ENCODE peak calls at places on chromosomes 7 and 10, in eight cellular contexts. One of them, this sample, is unnamed.

GRCh38 chr10:22821501-22821900 is 106.4 kb upstream of the ARMC3 start:
- DNase-seq in stimulated activated CD4-positive, alpha-beta T cell treated with anti-CD3 and anti-CD28 coated beads, Interleukin-15, amount 100 ng/mL, for 24 hours: no peak
- DNase-seq in effector memory CD8-positive, alpha-beta T cell: no peak
- DNase-seq in lower lobe of right lung: no peak
- DNase-seq in mucosa of gallbladder: no peak
- DNase-seq in sciatic nerve: no peak
- DNase-seq in germinal center: no peak
- DNase-seq in H4: peak
- DNase-seq in this sample: no peak

GRCh38 chr7:271266-272107 is 18.5 kb upstream of the FOXL3 start:
- DNase-seq in stimulated activated CD4-positive, alpha-beta T cell treated with anti-CD3 and anti-CD28 coated beads, Interleukin-15, amount 100 ng/mL, for 24 hours: no peak
- DNase-seq in effector memory CD8-positive, alpha-beta T cell: no peak
- DNase-seq in lower lobe of right lung: peak
- DNase-seq in mucosa of gallbladder: no peak
- DNase-seq in sciatic nerve: no peak
- DNase-seq in germinal center: no peak
- DNase-seq in H4: no peak
- DNase-seq in this sample: no peak

GRCh38 chr7:155818820-155819168 is 6.5 kb upstream of the SHH start:
- DNase-seq in stimulated activated CD4-positive, alpha-beta T cell treated with anti-CD3 and anti-CD28 coated beads, Interleukin-15, amount 100 ng/mL, for 24 hours: no peak
- DNase-seq in effector memory CD8-positive, alpha-beta T cell: no peak
- DNase-seq in lower lobe of right lung: no peak
- DNase-seq in mucosa of gallbladder: no peak
- DNase-seq in sciatic nerve: no peak
- DNase-seq in germinal center: no peak
- DNase-seq in H4: no peak
- DNase-seq in this sample: no peak

GRCh38 chr10:33410096-33410859 is 75.8 kb upstream of the NRP1 start:
- DNase-seq in stimulated activated CD4-positive, alpha-beta T cell treated with anti-CD3 and anti-CD28 coated beads, Interleukin-15, amount 100 ng/mL, for 24 hours: no peak
- DNase-seq in effector memory CD8-positive, alpha-beta T cell: no peak
- DNase-seq in lower lobe of right lung: no peak
- DNase-seq in mucosa of gallbladder: no peak
- DNase-seq in sciatic nerve: no peak
- DNase-seq in germinal center: no peak
- DNase-seq in H4: no peak
- DNase-seq in this sample: no peak

GRCh38 chr10:99993994-99994689 is 15.6 kb downstream of the DNMBP start:
- DNase-seq in stimulated activated CD4-positive, alpha-beta T cell treated with anti-CD3 and anti-CD28 coated beads, Interleukin-15, amount 100 ng/mL, for 24 hours: peak
- DNase-seq in effector memory CD8-positive, alpha-beta T cell: peak
- DNase-seq in lower lobe of right lung: peak
- DNase-seq in mucosa of gallbladder: peak
- DNase-seq in sciatic nerve: peak
- DNase-seq in germinal center: peak
- DNase-seq in H4: peak
- DNase-seq in this sample: no peak

GRCh38 chr10:79939969-79940368 is 8.9 kb downstream of the SFTPD start:
- DNase-seq in stimulated activated CD4-positive, alpha-beta T cell treated with anti-CD3 and anti-CD28 coated beads, Interleukin-15, amount 100 ng/mL, for 24 hours: no peak
- DNase-seq in effector memory CD8-positive, alpha-beta T cell: no peak
- DNase-seq in lower lobe of right lung: no peak
- DNase-seq in mucosa of gallbladder: no peak
- DNase-seq in sciatic nerve: no peak
- DNase-seq in germinal center: no peak
- DNase-seq in H4: no peak
- DNase-seq in this sample: no peak

GRCh38 chr7:22725585-22725984 is 1.4 kb upstream of the IL6 start:
- DNase-seq in stimulated activated CD4-positive, alpha-beta T cell treated with anti-CD3 and anti-CD28 coated beads, Interleukin-15, amount 100 ng/mL, for 24 hours: no peak
- DNase-seq in effector memory CD8-positive, alpha-beta T cell: no peak
- DNase-seq in lower lobe of right lung: no peak
- DNase-seq in mucosa of gallbladder: no peak
- DNase-seq in sciatic nerve: no peak
- DNase-seq in germinal center: no peak
- DNase-seq in H4: peak
- DNase-seq in this sample: peak

GRCh38 chr10:75718996-75719395 is 287.6 kb downstream of the LRMDA start:
- DNase-seq in stimulated activated CD4-positive, alpha-beta T cell treated with anti-CD3 and anti-CD28 coated beads, Interleukin-15, amount 100 ng/mL, for 24 hours: no peak
- DNase-seq in effector memory CD8-positive, alpha-beta T cell: no peak
- DNase-seq in lower lobe of right lung: no peak
- DNase-seq in mucosa of gallbladder: no peak
- DNase-seq in sciatic nerve: no peak
- DNase-seq in germinal center: no peak
- DNase-seq in H4: no peak
- DNase-seq in this sample: no peak

GRCh38 chr7:149422914-149423285 is 38.0 kb downstream of the ZNF777 start:
- DNase-seq in stimulated activated CD4-positive, alpha-beta T cell treated with anti-CD3 and anti-CD28 coated beads, Interleukin-15, amount 100 ng/mL, for 24 hours: peak
- DNase-seq in effector memory CD8-positive, alpha-beta T cell: no peak
- DNase-seq in lower lobe of right lung: peak
- DNase-seq in mucosa of gallbladder: no peak
- DNase-seq in sciatic nerve: no peak
- DNase-seq in germinal center: peak
- DNase-seq in H4: no peak
- DNase-seq in this sample: no peak

GRCh38 chr7:139682136-139683013 is 95.4 kb downstream of the HIPK2 start:
- DNase-seq in stimulated activated CD4-positive, alpha-beta T cell treated with anti-CD3 and anti-CD28 coated beads, Interleukin-15, amount 100 ng/mL, for 24 hours: peak
- DNase-seq in effector memory CD8-positive, alpha-beta T cell: no peak
- DNase-seq in lower lobe of right lung: no peak
- DNase-seq in mucosa of gallbladder: no peak
- DNase-seq in sciatic nerve: no peak
- DNase-seq in germinal center: no peak
- DNase-seq in H4: peak
- DNase-seq in this sample: peak

GRCh38 chr10:75764974-75765551 is 333.6 kb downstream of the LRMDA start:
- DNase-seq in stimulated activated CD4-positive, alpha-beta T cell treated with anti-CD3 and anti-CD28 coated beads, Interleukin-15, amount 100 ng/mL, for 24 hours: no peak
- DNase-seq in effector memory CD8-positive, alpha-beta T cell: no peak
- DNase-seq in lower lobe of right lung: no peak
- DNase-seq in mucosa of gallbladder: no peak
- DNase-seq in sciatic nerve: no peak
- DNase-seq in germinal center: no peak
- DNase-seq in H4: no peak
- DNase-seq in this sample: no peak

GRCh38 chr10:31770307-31770902 is 158.2 kb downstream of the ARHGAP12 start:
- DNase-seq in stimulated activated CD4-positive, alpha-beta T cell treated with anti-CD3 and anti-CD28 coated beads, Interleukin-15, amount 100 ng/mL, for 24 hours: peak
- DNase-seq in effector memory CD8-positive, alpha-beta T cell: peak
- DNase-seq in lower lobe of right lung: peak
- DNase-seq in mucosa of gallbladder: no peak
- DNase-seq in sciatic nerve: no peak
- DNase-seq in germinal center: peak
- DNase-seq in H4: no peak
- DNase-seq in this sample: no peak

GRCh38 chr7:32228601-32229000 is 158.4 kb upstream of the PDE1C start:
- DNase-seq in stimulated activated CD4-positive, alpha-beta T cell treated with anti-CD3 and anti-CD28 coated beads, Interleukin-15, amount 100 ng/mL, for 24 hours: no peak
- DNase-seq in effector memory CD8-positive, alpha-beta T cell: no peak
- DNase-seq in lower lobe of right lung: no peak
- DNase-seq in mucosa of gallbladder: no peak
- DNase-seq in sciatic nerve: no peak
- DNase-seq in germinal center: no peak
- DNase-seq in H4: no peak
- DNase-seq in this sample: no peak

GRCh38 chr7:107768263-107768662 is 24.3 kb downstream of the CBLL1 start:
- DNase-seq in stimulated activated CD4-positive, alpha-beta T cell treated with anti-CD3 and anti-CD28 coated beads, Interleukin-15, amount 100 ng/mL, for 24 hours: no peak
- DNase-seq in effector memory CD8-positive, alpha-beta T cell: no peak
- DNase-seq in lower lobe of right lung: no peak
- DNase-seq in mucosa of gallbladder: no peak
- DNase-seq in sciatic nerve: no peak
- DNase-seq in germinal center: no peak
- DNase-seq in H4: no peak
- DNase-seq in this sample: no peak

GRCh38 chr7:123674399-123675091 is 18.9 kb downstream of the LMOD2 start:
- DNase-seq in stimulated activated CD4-positive, alpha-beta T cell treated with anti-CD3 and anti-CD28 coated beads, Interleukin-15, amount 100 ng/mL, for 24 hours: no peak
- DNase-seq in effector memory CD8-positive, alpha-beta T cell: no peak
- DNase-seq in lower lobe of right lung: no peak
- DNase-seq in mucosa of gallbladder: no peak
- DNase-seq in sciatic nerve: no peak
- DNase-seq in germinal center: no peak
- DNase-seq in H4: no peak
- DNase-seq in this sample: no peak

GRCh38 chr7:134954197-134955082 is 31.9 kb upstream of the AGBL3 start:
- DNase-seq in stimulated activated CD4-positive, alpha-beta T cell treated with anti-CD3 and anti-CD28 coated beads, Interleukin-15, amount 100 ng/mL, for 24 hours: no peak
- DNase-seq in effector memory CD8-positive, alpha-beta T cell: no peak
- DNase-seq in lower lobe of right lung: no peak
- DNase-seq in mucosa of gallbladder: no peak
- DNase-seq in sciatic nerve: no peak
- DNase-seq in germinal center: peak
- DNase-seq in H4: peak
- DNase-seq in this sample: no peak

GRCh38 chr7:94386416-94386815 is 8.3 kb upstream of the COL1A2 start:
- DNase-seq in stimulated activated CD4-positive, alpha-beta T cell treated with anti-CD3 and anti-CD28 coated beads, Interleukin-15, amount 100 ng/mL, for 24 hours: no peak
- DNase-seq in effector memory CD8-positive, alpha-beta T cell: no peak
- DNase-seq in lower lobe of right lung: no peak
- DNase-seq in mucosa of gallbladder: no peak
- DNase-seq in sciatic nerve: no peak
- DNase-seq in germinal center: no peak
- DNase-seq in H4: no peak
- DNase-seq in this sample: no peak

GRCh38 chr7:138832966-138833365 is 35.0 kb upstream of the ATP6V0A4 start:
- DNase-seq in stimulated activated CD4-positive, alpha-beta T cell treated with anti-CD3 and anti-CD28 coated beads, Interleukin-15, amount 100 ng/mL, for 24 hours: no peak
- DNase-seq in effector memory CD8-positive, alpha-beta T cell: no peak
- DNase-seq in lower lobe of right lung: no peak
- DNase-seq in mucosa of gallbladder: no peak
- DNase-seq in sciatic nerve: no peak
- DNase-seq in germinal center: no peak
- DNase-seq in H4: no peak
- DNase-seq in this sample: no peak

GRCh38 chr10:35136263-35136815 is 9.7 kb downstream of the CREM start:
- DNase-seq in stimulated activated CD4-positive, alpha-beta T cell treated with anti-CD3 and anti-CD28 coated beads, Interleukin-15, amount 100 ng/mL, for 24 hours: no peak
- DNase-seq in effector memory CD8-positive, alpha-beta T cell: no peak
- DNase-seq in lower lobe of right lung: no peak
- DNase-seq in mucosa of gallbladder: no peak
- DNase-seq in sciatic nerve: no peak
- DNase-seq in germinal center: peak
- DNase-seq in H4: no peak
- DNase-seq in this sample: no peak